ENCODE peak calls at places on chromosomes 1 and 21, in nine cellular contexts. Y is A549, G is fibroblast of lung, I is foreskin keratinocyte, Z is ovary, S is psoas muscle, A is hepatocyte, J is suprapubic skin, K is transverse colon. L is an unnamed sample.

GRCh38 chr1:28129150-28129549 is 40.7 kb upstream of the EYA3 start:
- DNase-seq in Y (peak), G (peak), I (peak), Z (no peak), S (no peak), A (peak), J (no peak), K (no peak), L (peak)

GRCh38 chr21:36992671-36993070 is 13.8 kb upstream of the RIPPLY3 start:
- DNase-seq in Y (no peak), G (no peak), I (no peak), Z (no peak), S (no peak), A (no peak), J (no peak), K (no peak), L (no peak)

GRCh38 chr21:25895565-25896205 is 160.9 kb downstream of the GABPA start:
- DNase-seq in Y (no peak), G (peak), I (no peak), Z (no peak), S (no peak), A (no peak), J (no peak), K (no peak), L (peak)

GRCh38 chr1:212257157-212257556 is 28.1 kb upstream of the PPP2R5A start:
- DNase-seq in Y (no peak), G (no peak), I (no peak), Z (no peak), S (no peak), A (no peak), J (no peak), K (no peak), L (no peak)

GRCh38 chr1:232305020-232305419 is 324.9 kb downstream of the SIPA1L2 start:
- DNase-seq in Y (no peak), G (no peak), I (no peak), Z (no peak), S (no peak), A (no peak), J (no peak), K (peak), L (no peak)

GRCh38 chr1:7580923-7581753 is 190.0 kb upstream of the VAMP3 start:
- DNase-seq in Y (no peak), G (no peak), I (no peak), Z (peak), S (no peak), A (no peak), J (peak), K (no peak), L (no peak)

GRCh38 chr1:116435806-116436486 is 62.9 kb downstream of the ATP1A1 start:
- DNase-seq in Y (no peak), G (no peak), I (no peak), Z (no peak), S (no peak), A (no peak), J (no peak), K (no peak), L (no peak)

GRCh38 chr1:160716013-160716412 is 4.4 kb upstream of the CD48 start:
- DNase-seq in Y (no peak), G (no peak), I (no peak), Z (no peak), S (no peak), A (no peak), J (no peak), K (no peak), L (no peak)

GRCh38 chr1:222754386-222755139 is 17.6 kb downstream of the FAM177B start:
- DNase-seq in Y (peak), G (peak), I (peak), Z (no peak), S (peak), A (peak), J (peak), K (peak), L (peak)

DNA sequence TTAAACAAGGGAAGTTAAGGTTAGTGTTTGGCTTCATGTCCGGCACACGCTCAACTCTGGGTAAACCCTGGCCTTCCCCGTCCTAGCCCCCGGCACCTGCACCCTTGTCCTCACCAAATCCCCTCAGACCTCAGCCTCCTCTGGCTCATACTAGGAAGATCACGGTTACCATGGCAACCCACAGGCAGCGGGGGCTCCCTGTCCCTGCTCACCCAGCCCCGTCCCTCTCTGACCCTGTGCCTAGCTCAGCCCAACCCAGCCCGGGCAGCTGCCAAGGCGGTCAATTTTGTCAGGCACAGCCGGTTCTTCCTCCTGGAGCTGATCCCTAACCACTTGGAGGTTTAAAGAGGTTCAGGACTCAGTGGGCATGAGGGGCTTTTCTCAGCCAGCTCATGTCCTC is 49.1 kb upstream of the IGSF21 start:
- DNase-seq in Y (no peak), G (no peak), I (no peak), Z (no peak), S (no peak), A (no peak), J (no peak), K (no peak), L (no peak)
- H3K27ac ChIP-seq in Y (no peak), G (no peak), I (no peak), Z (no peak), S (no peak), A (no peak), J (no peak), K (no peak), L (no peak)

DNA sequence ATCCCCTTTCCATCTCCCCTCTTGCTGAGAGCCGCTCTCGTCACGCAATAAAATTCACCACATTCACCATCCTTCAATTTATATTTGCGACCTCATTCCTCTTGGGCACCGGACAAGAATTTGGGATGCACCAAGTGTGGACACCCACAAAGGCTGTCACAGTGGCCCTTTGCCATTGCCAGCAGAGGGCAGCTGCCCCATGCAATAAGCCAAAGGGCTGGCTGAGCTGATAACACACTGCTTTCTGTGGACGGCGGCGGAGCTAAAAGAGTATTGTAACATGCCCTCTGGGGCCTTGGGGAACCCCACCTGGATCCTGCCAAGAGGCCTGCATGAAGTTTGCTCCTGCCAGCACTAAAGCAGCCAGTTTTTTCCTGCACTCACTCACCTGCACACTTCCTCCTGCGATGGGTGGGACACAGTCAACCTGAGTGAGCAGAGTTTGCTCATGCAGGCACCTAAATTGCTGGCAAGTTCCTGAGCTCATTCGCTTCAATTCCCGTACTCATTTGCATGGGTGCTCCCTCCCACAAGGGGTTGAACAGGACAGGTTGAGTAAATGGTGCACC is 792.3 kb upstream of the ADAMTS5 start:
- DNase-seq in Y (no peak), G (no peak), I (no peak), Z (no peak), S (no peak), A (peak), J (no peak), K (peak), L (no peak)
- TF ChIP-seq CTCF in Y (no peak), G (peak), I (peak), Z (no peak), S (peak), A (peak), J (no peak), K (peak), L (no peak)

GRCh38 chr1:55544826-55545225 is 329.7 kb upstream of the USP24 start:
- DNase-seq in Y (no peak), G (peak), I (no peak), Z (no peak), S (no peak), A (no peak), J (no peak), K (no peak), L (no peak)
- H3K27ac ChIP-seq in Y (no peak), G (no peak), I (no peak), Z (no peak), S (no peak), A (no peak), J (no peak), K (no peak), L (no peak)

GRCh38 chr1:151175036-151175741 is 592 bp downstream of the TMOD4 start:
- DNase-seq in Y (no peak), G (no peak), I (no peak), Z (no peak), S (peak), A (no peak), J (no peak), K (no peak), L (no peak)
- TF ChIP-seq CTCF in Y (no peak), G (no peak), I (no peak), Z (no peak), S (no peak), A (no peak), J (no peak), K (no peak), L (no peak)